ENCODE peak calls at places on chromosomes 3 and 15, in five cellular contexts. N is cardiac muscle cell, G is activated B cell treated with CpG ODN at 0.5 μM for 24 hours, Y is osteocyte, R is neural crest cell. J is an unnamed sample.

GRCh38 chr3:111311126-111311525 is 230.9 kb upstream of the CD96 start:
- DNase-seq in N (no peak), R (no peak), Y (no peak), G (no peak), J (no peak)

GRCh38 chr15:36943496-36944361 is 156.6 kb downstream of the MEIS2 start:
- DNase-seq in N (no peak), G (no peak), R (no peak), Y (no peak), J (no peak)

GRCh38 chr3:149120051-149120972 is 9.1 kb upstream of the HPS3 start:
- DNase-seq in G (no peak), R (no peak), N (peak), Y (no peak), J (no peak)

GRCh38 chr3:103440539-103441113 is 1005.8 kb downstream of the ZPLD1 start:
- DNase-seq in Y (no peak), N (peak), G (no peak), R (no peak), J (no peak)

GRCh38 chr3:99645277-99646106 is 7.1 kb downstream of the COL8A1 start:
- DNase-seq in N (peak), G (no peak), Y (no peak), R (no peak), J (no peak)

GRCh38 chr3:71166366-71166765 is 417.2 kb downstream of the FOXP1 start:
- DNase-seq in Y (no peak), G (no peak), N (no peak), R (no peak), J (no peak)

GRCh38 chr3:174614046-174614445 is 245.1 kb upstream of the NAALADL2 start:
- DNase-seq in G (no peak), R (no peak), Y (no peak), N (no peak), J (no peak)

GRCh38 chr15:65804252-65804931 is 12.3 kb upstream of the DENND4A start:
- DNase-seq in N (no peak), Y (no peak), R (no peak), G (no peak), J (no peak)

GRCh38 chr3:149198611-149199010 is 23.0 kb downstream of the CP start:
- DNase-seq in R (no peak), N (peak), Y (no peak), G (no peak), J (no peak)

GRCh38 chr15:85141601-85142185 is 160.0 kb downstream of the PDE8A start:
- DNase-seq in R (no peak), Y (no peak), G (no peak), N (no peak), J (no peak)

GRCh38 chr3:13105181-13105580 is 32.0 kb upstream of the IQSEC1 start:
- DNase-seq in R (no peak), G (no peak), Y (no peak), N (no peak), J (no peak)

GRCh38 chr15:57235865-57236264 is 140.4 kb upstream of the CGNL1 start:
- DNase-seq in Y (no peak), G (no peak), R (no peak), N (peak), J (no peak)

GRCh38 chr15:31365655-31366127 is 39.1 kb downstream of the KLF13 start:
- DNase-seq in R (peak), Y (no peak), G (peak), N (peak), J (no peak)

GRCh38 chr3:64906011-64906410 is 218.2 kb upstream of the ADAMTS9 start:
- DNase-seq in R (no peak), G (no peak), Y (no peak), N (no peak), J (no peak)

GRCh38 chr3:12194669-12195161 is 36.0 kb upstream of the TIMP4 start:
- DNase-seq in R (no peak), N (no peak), G (no peak), Y (no peak), J (no peak)

GRCh38 chr15:63052961-63053698 is 10.6 kb downstream of the TPM1 start:
- DNase-seq in G (no peak), Y (no peak), N (peak), R (no peak), J (no peak)

GRCh38 chr15:82046668-82047492 is 1.1 kb upstream of the MEX3B start:
- DNase-seq in N (peak), R (peak), G (peak), Y (peak), J (peak)
- TF ChIP-seq CTCF in N (peak), R (peak), G (no peak), Y (peak), J (peak)

DNA sequence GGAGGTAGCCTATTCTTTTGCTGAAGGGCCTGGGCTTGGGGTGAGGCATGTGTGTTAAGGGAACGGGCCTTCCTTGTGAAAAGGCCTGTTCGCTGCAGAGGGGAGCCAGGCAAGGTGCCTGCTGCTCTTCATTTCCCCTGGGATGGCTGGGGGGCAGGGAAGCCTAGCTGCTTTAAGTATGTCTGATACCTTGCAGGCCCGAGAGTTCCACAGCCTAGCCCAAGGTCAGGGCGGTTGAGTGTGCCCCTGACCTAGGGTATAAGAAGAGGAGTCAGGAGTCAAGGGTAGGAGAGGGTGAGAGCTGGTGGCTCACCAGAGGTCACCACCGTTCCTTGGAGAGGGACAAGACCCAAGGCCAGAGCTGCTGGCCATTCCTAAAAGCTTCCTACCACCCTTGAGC is 46.6 kb downstream of the UMPS start:
- DNase-seq in N (no peak), Y (no peak), G (no peak), R (no peak), J (no peak)
- TF ChIP-seq CTCF in N (no peak), Y (no peak), G (no peak), R (no peak), J (no peak)

GRCh38 chr3:136753112-136753939 is 1.1 kb upstream of the STAG1 start:
- DNase-seq in N (peak), G (no peak), Y (no peak), R (no peak), J (no peak)
- TF ChIP-seq CTCF in N (no peak), G (no peak), Y (peak), R (no peak), J (no peak)

DNA sequence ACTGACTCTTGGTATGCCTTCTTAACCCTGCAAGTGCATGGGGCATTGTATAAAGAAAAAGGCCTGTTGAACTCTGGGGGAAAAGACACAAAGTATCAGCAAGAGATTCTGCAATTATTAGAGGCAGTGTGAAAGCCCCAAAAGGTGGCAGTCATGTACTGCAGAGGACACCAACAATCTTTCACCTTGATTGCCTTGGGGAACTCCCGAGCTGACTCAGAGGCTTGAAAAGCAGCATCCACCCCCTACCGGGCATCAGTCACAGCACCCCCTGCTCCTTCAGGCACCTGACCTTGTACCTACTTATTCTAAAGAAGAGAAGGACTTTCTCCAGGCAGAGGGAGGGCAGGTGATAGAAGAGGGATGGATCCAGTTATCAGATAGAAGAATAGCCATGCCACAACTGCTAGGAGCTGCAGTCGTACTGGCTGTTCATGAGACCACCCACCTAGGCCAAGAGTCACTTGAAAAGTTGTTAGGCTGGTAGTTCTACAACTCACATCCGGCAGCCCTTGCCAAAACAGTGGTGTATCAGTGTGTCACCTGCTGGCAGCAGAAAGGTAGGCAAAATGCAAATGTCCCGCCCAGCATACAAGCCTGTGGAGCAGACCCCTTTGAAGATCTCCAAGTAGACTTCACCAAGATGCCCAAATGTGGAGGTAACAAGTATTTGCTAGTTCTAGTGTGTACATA is 241.6 kb upstream of the CNTN6 start:
- DNase-seq in Y (peak), G (no peak), N (no peak), R (no peak), J (no peak)
- TF ChIP-seq CTCF in Y (no peak), G (no peak), N (no peak), R (no peak), J (no peak)

DNA sequence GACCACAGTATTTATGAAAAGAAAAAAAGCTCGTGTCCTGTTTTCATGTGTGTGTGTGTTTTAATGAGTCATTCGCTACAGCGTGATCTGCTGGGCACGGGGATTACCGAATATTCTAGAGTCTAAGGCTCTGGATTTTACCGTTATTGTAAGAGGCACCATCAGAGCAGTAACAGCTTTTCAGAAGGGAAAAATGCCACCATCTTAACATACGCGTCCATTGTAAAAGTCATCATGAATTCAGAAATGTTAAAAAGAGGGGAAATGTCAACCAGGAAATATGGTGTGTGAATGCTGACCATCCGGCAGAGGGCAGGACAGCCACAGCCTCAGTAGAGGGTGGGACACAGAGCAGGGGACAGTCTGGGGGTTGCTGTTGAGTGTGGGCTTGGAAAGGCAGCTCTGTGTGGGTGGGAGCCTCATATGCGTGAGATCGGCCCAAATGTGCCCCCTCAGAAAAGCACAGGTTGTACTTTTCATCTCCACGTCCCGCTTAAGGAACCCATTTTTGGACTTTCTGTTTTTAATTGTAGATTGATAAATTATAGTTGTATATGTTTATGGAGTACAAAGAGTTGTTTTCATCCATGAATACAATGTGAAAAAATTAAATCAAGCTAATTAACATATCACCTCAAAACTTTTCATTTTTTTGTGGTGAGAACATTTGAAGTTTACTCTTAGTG is 69.6 kb downstream of the ASB7 start:
- DNase-seq in Y (no peak), N (peak), G (no peak), R (peak), J (no peak)
- TF ChIP-seq CTCF in Y (peak), N (peak), G (no peak), R (peak), J (peak)